ENCODE peak calls at places on chromosomes 1 and 21, in six cellular contexts. I is PC-3, V is astrocyte of the spinal cord, K is GM12865, M is occipital lobe, W is NCI-H1436. F is an unnamed sample.

GRCh38 chr1:187413770-187414169 is 585.0 kb downstream of the PLA2G4A start:
- DNase-seq in I (peak; percentile 29), W (peak; percentile 11), K (no peak), M (no peak), V (peak; percentile 23), F (peak; percentile 52)

GRCh38 chr1:94705755-94706154 is 114.4 kb upstream of the SLC44A3 start:
- DNase-seq in V (no peak), M (no peak), W (no peak), I (no peak), K (no peak), F (no peak)

GRCh38 chr1:192706936-192707335 is 71.0 kb downstream of the RGS13 start:
- DNase-seq in K (no peak), M (no peak), V (peak; percentile 39), I (no peak), W (no peak), F (peak; percentile 22)

GRCh38 chr1:199546323-199546722 is 481.2 kb upstream of the NR5A2 start:
- DNase-seq in I (peak; percentile 44), M (no peak), V (peak; percentile 3), K (peak; percentile 16), W (no peak), F (no peak)

GRCh38 chr1:154943649-154944421 is 7.3 kb upstream of the PMVK start:
- DNase-seq in W (peak; percentile 46), K (peak; percentile 71), V (peak; percentile 18), I (peak; percentile 64), M (no peak), F (peak; percentile 48)

GRCh38 chr1:17137441-17137840 is 18.2 kb upstream of the PADI2 start:
- DNase-seq in K (no peak), M (no peak), I (no peak), V (no peak), W (no peak), F (no peak)

GRCh38 chr1:196649990-196650389 is 1.9 kb upstream of the CFH start:
- DNase-seq in W (no peak), K (no peak), V (no peak), I (no peak), M (no peak), F (no peak)

GRCh38 chr1:203563291-203563690 is 63.3 kb upstream of the ATP2B4 start:
- DNase-seq in W (no peak), K (no peak), M (no peak), V (no peak), I (peak; percentile 27), F (no peak)

GRCh38 chr1:68558321-68559026 is 61.6 kb upstream of the DEPDC1 start:
- DNase-seq in K (no peak), M (no peak), I (peak; percentile 23), V (no peak), W (no peak), F (no peak)

GRCh38 chr1:9448132-9449105 is 90.8 kb upstream of the SLC25A33 start:
- DNase-seq in K (no peak), V (peak; percentile 65), I (no peak), M (no peak), W (no peak), F (peak; percentile 33)

GRCh38 chr1:41917835-41918449 is 780 bp downstream of the HIVEP3 start:
- DNase-seq in W (peak; percentile 18), M (peak; percentile 49), V (no peak), I (peak; percentile 54), K (peak; percentile 25), F (no peak)

GRCh38 chr1:239675735-239676134 is 289.4 kb downstream of the CHRM3 start:
- DNase-seq in W (no peak), V (no peak), I (no peak), K (no peak), M (no peak), F (no peak)

GRCh38 chr1:235920596-235921375 is 54.1 kb upstream of the LYST start:
- DNase-seq in M (no peak), V (no peak), I (no peak), W (no peak), K (no peak), F (no peak)

GRCh38 chr21:44709426-44710293 is 1.7 kb downstream of the TSPEAR start:
- DNase-seq in M (no peak), I (peak; percentile 62), W (peak; percentile 68), K (no peak), V (no peak), F (peak; percentile 12)

GRCh38 chr21:28256420-28256831 is 736.3 kb downstream of the LTN1 start:
- DNase-seq in V (no peak), W (no peak), I (no peak), M (no peak), K (no peak), F (peak; percentile 51)

GRCh38 chr1:173016409-173016808 is 34.3 kb downstream of the TNFSF18 start:
- DNase-seq in W (no peak), M (no peak), V (no peak), I (no peak), K (no peak), F (no peak)

GRCh38 chr1:222071313-222071886 is 329.5 kb upstream of the DUSP10 start:
- DNase-seq in K (no peak), W (no peak), M (no peak), I (no peak), V (peak; percentile 85), F (peak; percentile 79)

GRCh38 chr1:243474906-243475305 is 219.1 kb downstream of the SDCCAG8 start:
- DNase-seq in V (no peak), M (no peak), K (no peak), I (no peak), W (no peak), F (no peak)

GRCh38 chr1:59814901-59815825 is at the start of gene HOOK1:
- DNase-seq in V (no peak), W (no peak), M (no peak), I (peak; percentile 10), K (no peak), F (no peak)

GRCh38 chr1:10399487-10399917 is 638 bp downstream of the PGD start:
- DNase-seq in W (no peak), V (peak; percentile 40), I (no peak), M (no peak), K (no peak), F (peak; percentile 59)

GRCh38 chr1:110292327-110292741 is 46.8 kb upstream of the RBM15 start:
- DNase-seq in K (no peak), M (no peak), I (peak; percentile 75), W (no peak), V (no peak), F (peak; percentile 38)

GRCh38 chr1:180309338-180309737 is 79.3 kb downstream of the LHX4 start:
- DNase-seq in W (no peak), V (peak; percentile 63), K (no peak), I (peak; percentile 50), M (no peak), F (peak; percentile 69)

GRCh38 chr1:221117548-221117951 is 238.3 kb downstream of the HLX start:
- DNase-seq in W (no peak), I (peak; percentile 77), K (no peak), V (peak; percentile 95), M (no peak), F (peak; percentile 57)

GRCh38 chr1:20093940-20094391 is 24.0 kb downstream of the PLA2G5 start:
- DNase-seq in M (no peak), V (no peak), W (no peak), I (no peak), K (no peak), F (no peak)

GRCh38 chr1:26159113-26160039 is 497 bp downstream of the FAM110D start:
- DNase-seq in V (no peak), I (no peak), W (no peak), K (no peak), M (no peak), F (no peak)

GRCh38 chr1:22174446-22174845 is 31.5 kb upstream of the WNT4 start:
- DNase-seq in I (no peak), M (no peak), W (no peak), V (no peak), K (no peak), F (no peak)

GRCh38 chr1:12015499-12015898 is 3.8 kb upstream of the MIIP start:
- DNase-seq in M (no peak), K (no peak), I (no peak), V (no peak), W (no peak), F (no peak)

GRCh38 chr1:224872832-224873644 is 56.4 kb upstream of the DNAH14 start:
- DNase-seq in K (no peak), W (no peak), M (no peak), I (peak; percentile 12), V (no peak), F (no peak)

GRCh38 chr1:12615916-12616708 is 1.9 kb downstream of the DHRS3 start:
- DNase-seq in W (no peak), I (peak; percentile 71), V (no peak), K (no peak), M (no peak), F (peak; percentile 55)

GRCh38 chr1:82392513-82392912 is 591.8 kb downstream of the ADGRL2 start:
- DNase-seq in W (no peak), V (peak; percentile 84), M (no peak), I (peak; percentile 52), K (no peak), F (peak; percentile 58)

GRCh38 chr1:17553970-17554369 is 14.5 kb downstream of the ARHGEF10L start:
- DNase-seq in M (no peak), K (peak; percentile 25), V (peak; percentile 75), I (peak; percentile 97), W (no peak), F (peak; percentile 67)

GRCh38 chr1:23210351-23210785 is 6.9 kb downstream of the HTR1D start:
- DNase-seq in V (no peak), K (no peak), M (no peak), I (peak; percentile 52), W (no peak), F (peak; percentile 30)

GRCh38 chr1:42359466-42359865 is 21.1 kb upstream of the RIMKLA start:
- DNase-seq in M (peak; percentile 24), W (no peak), I (no peak), V (no peak), K (no peak), F (no peak)

GRCh38 chr1:211612786-211613107 is 33.8 kb upstream of the SLC30A1 start:
- DNase-seq in M (no peak), V (no peak), K (no peak), W (no peak), I (no peak), F (no peak)

GRCh38 chr1:96880626-96881025 is 159.0 kb downstream of the PTBP2 start:
- DNase-seq in V (peak; percentile 7), W (no peak), K (no peak), M (no peak), I (no peak), F (no peak)

GRCh38 chr1:181064030-181064594 is 24.4 kb upstream of the IER5 start:
- DNase-seq in W (no peak), I (no peak), V (no peak), M (no peak), K (no peak), F (no peak)